ENCODE peak calls at places on chromosomes 7 and 10, in seven cellular contexts. P is CD4-positive, alpha-beta T cell; N is dorsolateral prefrontal cortex; B is GM12865; X is MCF 10A; U is choroid plexus epithelial cell; W is GM20000. H is an unnamed sample.

GRCh38 chr7:21967500-21968099 is 21.9 kb upstream of the CDCA7L start:
- DNase-seq in B (peak; percentile 44), P (peak; percentile 24), W (no peak), X (no peak), N (no peak), U (peak; percentile 83), H (peak; percentile 29)

GRCh38 chr10:110803830-110804338 is 67.8 kb upstream of the PDCD4 start:
- DNase-seq in P (peak; percentile 24), W (peak; percentile 61), U (peak; percentile 66), B (peak; percentile 75), X (peak; percentile 61), N (peak; percentile 58), H (peak; percentile 49)

GRCh38 chr7:150388709-150389531 is 9.8 kb downstream of the ZNF775 start:
- DNase-seq in N (peak; percentile 74), U (peak; percentile 12), P (no peak), W (no peak), B (no peak), X (no peak), H (no peak)

GRCh38 chr10:9733764-9734163 is 1283.9 kb upstream of the CELF2 start:
- DNase-seq in P (no peak), X (no peak), W (no peak), U (no peak), N (no peak), B (no peak), H (no peak)

GRCh38 chr10:49500420-49500819 is 38.5 kb downstream of the ERCC6 start:
- DNase-seq in X (peak; percentile 26), U (no peak), W (no peak), B (no peak), P (no peak), N (no peak), H (no peak)

GRCh38 chr7:139679731-139680594 is 97.8 kb downstream of the HIPK2 start:
- DNase-seq in N (no peak), P (no peak), B (no peak), W (no peak), X (peak; percentile 58), U (peak; percentile 69), H (peak; percentile 65)

GRCh38 chr7:140402178-140402835 is 1.6 kb upstream of the RAB19 start:
- DNase-seq in B (no peak), P (no peak), N (no peak), X (peak; percentile 74), W (no peak), U (peak; percentile 91), H (peak; percentile 46)

GRCh38 chr7:70693300-70693689 is 438.6 kb upstream of the GALNT17 start:
- DNase-seq in W (no peak), N (no peak), X (no peak), U (peak; percentile 35), P (no peak), B (no peak), H (no peak)

GRCh38 chr7:116354171-116354545 is 143.8 kb downstream of the TES start:
- DNase-seq in B (no peak), U (peak; percentile 58), P (no peak), N (no peak), X (peak; percentile 61), W (no peak), H (peak; percentile 25)

GRCh38 chr10:99484626-99485581 is 47.8 kb upstream of the NKX2-3 start:
- DNase-seq in B (no peak), N (no peak), X (peak; percentile 23), W (no peak), P (no peak), U (no peak), H (peak; percentile 5)

GRCh38 chr7:157557263-157557662 is 220.5 kb downstream of the DNAJB6 start:
- DNase-seq in N (no peak), B (no peak), X (no peak), P (no peak), W (no peak), U (no peak), H (no peak)

GRCh38 chr7:154553711-154554265 is 449.1 kb downstream of the PAXIP1 start:
- DNase-seq in X (no peak), W (no peak), P (no peak), U (no peak), N (no peak), B (no peak), H (no peak)

GRCh38 chr7:27689045-27689877 is 26.6 kb upstream of the HIBADH start:
- DNase-seq in N (no peak), B (peak; percentile 46), P (no peak), W (peak; percentile 25), U (peak; percentile 61), X (peak; percentile 37), H (peak; percentile 33)

GRCh38 chr10:95756061-95756751 is at the start of gene ENTPD1:
- DNase-seq in W (no peak), B (peak; percentile 78), N (no peak), U (peak; percentile 73), P (no peak), X (peak; percentile 32), H (no peak)

DNA sequence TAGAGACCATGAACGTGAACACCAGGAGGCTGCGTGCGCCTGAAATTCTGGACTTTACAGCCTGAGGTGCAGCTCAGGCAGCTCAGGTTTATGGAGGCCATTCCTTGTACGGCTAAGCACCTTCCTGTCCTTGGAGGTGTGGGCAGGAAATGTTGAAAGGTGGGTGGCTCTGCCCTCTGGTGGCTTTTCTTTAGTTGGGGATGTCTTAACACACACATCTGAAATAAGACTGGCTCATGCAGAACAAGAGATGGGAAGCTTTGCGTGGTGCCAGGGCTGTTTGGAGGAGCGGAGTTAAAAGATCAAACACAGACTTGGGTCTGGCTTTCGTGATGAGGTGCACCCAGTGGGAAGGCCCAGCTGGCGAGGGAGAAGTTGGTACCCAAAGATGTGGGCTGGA is 64.1 kb downstream of the DOCK1 start:
- DNase-seq in W (no peak), B (no peak), N (no peak), U (peak; percentile 30), P (no peak), X (peak; percentile 40), H (peak; percentile 35)
- TF ChIP-seq CTCF in W (no peak), B (no peak), N (peak; percentile 26), U (peak; percentile 39), P (no peak), X (no peak), H (peak; percentile 22)

GRCh38 chr7:50371551-50372021 is 67.1 kb downstream of the IKZF1 start:
- DNase-seq in W (no peak), U (no peak), P (no peak), X (no peak), N (no peak), B (peak; percentile 56), H (no peak)

GRCh38 chr7:50367570-50367969 is 63.1 kb downstream of the IKZF1 start:
- DNase-seq in U (no peak), N (no peak), B (no peak), W (no peak), X (no peak), P (no peak), H (no peak)

GRCh38 chr7:50368366-50368765 is 63.9 kb downstream of the IKZF1 start:
- DNase-seq in X (no peak), P (no peak), B (peak; percentile 63), W (no peak), U (no peak), N (no peak), H (no peak)

GRCh38 chr7:50370884-50371283 is 66.4 kb downstream of the IKZF1 start:
- DNase-seq in W (no peak), P (no peak), U (no peak), B (no peak), N (no peak), X (no peak), H (no peak)

GRCh38 chr7:50369408-50370026 is 65.0 kb downstream of the IKZF1 start:
- DNase-seq in B (peak; percentile 81), U (peak; percentile 58), N (no peak), X (peak; percentile 43), W (peak; percentile 45), P (peak; percentile 47), H (peak; percentile 34)
- TF ChIP-seq CTCF in B (peak; percentile 61), U (peak; percentile 73), N (no peak), X (peak; percentile 48), W (peak; percentile 57), P (peak; percentile 88), H (peak; percentile 59)

GRCh38 chr7:23544913-23545354 is 13.2 kb upstream of the TRA2A start:
- DNase-seq in P (no peak), U (peak; percentile 62), B (peak; percentile 78), N (no peak), W (peak; percentile 32), X (peak; percentile 75), H (peak; percentile 60)
- TF ChIP-seq CTCF in P (peak; percentile 36), U (peak; percentile 70), B (peak; percentile 73), N (no peak), W (peak; percentile 63), X (peak; percentile 68), H (peak; percentile 70)

DNA sequence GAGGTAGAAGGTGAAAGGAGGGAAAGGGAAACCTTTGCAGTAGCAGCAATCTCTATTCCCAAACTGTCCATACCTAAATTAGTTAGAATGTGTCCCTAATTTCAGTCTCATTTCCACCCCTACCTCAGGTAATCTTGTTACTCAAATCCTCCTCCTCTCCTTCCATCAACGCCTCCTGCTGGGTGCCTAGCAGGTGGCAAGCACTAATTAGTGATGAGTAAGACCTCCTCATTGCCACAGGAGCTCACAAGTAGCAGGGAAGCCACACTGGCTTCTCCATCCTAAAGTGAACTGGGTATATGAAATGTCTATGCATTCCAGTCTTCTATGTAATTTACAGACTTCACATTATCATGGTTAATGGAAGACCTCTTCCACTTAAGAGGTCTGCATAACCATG is 25.7 kb upstream of the FAM133B start:
- DNase-seq in W (no peak), B (no peak), P (no peak), U (no peak), X (no peak), N (no peak), H (no peak)
- TF ChIP-seq CTCF in W (no peak), B (no peak), P (no peak), U (no peak), X (no peak), N (no peak), H (no peak)

GRCh38 chr7:42886866-42887509 is 24.9 kb downstream of the C7orf25 start:
- DNase-seq in P (no peak), U (no peak), W (no peak), B (no peak), N (no peak), X (no peak), H (peak; percentile 77)

GRCh38 chr7:42880392-42880791 is 31.5 kb downstream of the C7orf25 start:
- DNase-seq in P (no peak), W (no peak), X (no peak), B (no peak), N (no peak), U (no peak), H (no peak)

GRCh38 chr7:42883950-42884349 is 27.9 kb downstream of the C7orf25 start:
- DNase-seq in P (no peak), U (peak; percentile 48), X (peak; percentile 95), W (no peak), B (peak; percentile 46), N (no peak), H (peak; percentile 90)

DNA sequence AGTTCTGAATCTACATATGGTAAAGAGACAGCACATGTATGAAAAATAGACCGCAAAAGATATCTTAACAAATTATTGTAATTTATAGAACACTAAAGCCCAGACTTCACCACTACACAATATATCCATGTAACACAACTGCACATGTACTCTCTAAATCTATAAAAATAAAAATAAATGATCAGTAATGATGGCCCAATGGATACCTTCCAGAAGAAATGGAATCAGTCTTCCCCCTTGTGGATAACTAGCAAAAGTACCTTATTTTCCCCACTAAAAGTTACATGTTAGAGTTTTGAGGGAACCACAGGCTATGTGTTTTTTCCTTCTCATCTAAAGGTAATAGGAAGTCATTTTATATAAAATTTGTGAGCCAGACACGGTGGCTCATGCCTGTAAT is 25.7 kb downstream of the C7orf25 start:
- DNase-seq in B (no peak), X (peak; percentile 42), P (no peak), N (no peak), W (no peak), U (peak; percentile 46), H (peak; percentile 24)
- TF ChIP-seq CTCF in B (peak; percentile 4), X (peak; percentile 56), P (no peak), N (peak; percentile 13), W (no peak), U (peak; percentile 49), H (peak; percentile 14)

GRCh38 chr7:81256991-81257390 is 338.1 kb upstream of the SEMA3C start:
- DNase-seq in X (no peak), U (peak; percentile 49), B (no peak), W (no peak), P (no peak), N (no peak), H (no peak)
- TF ChIP-seq CTCF in X (no peak), U (peak; percentile 48), B (no peak), W (no peak), P (no peak), N (no peak), H (no peak)